ENCODE peak calls at places on chromosomes 5 and 9, in ten cellular contexts. J is fibroblast of lung; O is transverse colon; E is K562; V is AG08396; L is amniotic stem cell; H is posterior cingulate gyrus; S is activated CD8-positive, alpha-beta memory T cell treated with anti-CD3 and anti-CD28 coated beads for 1 hour; B is neural progenitor cell; D is tibial nerve. A is an unnamed sample.

GRCh38 chr5:163529698-163530097 is 24.3 kb downstream of the MAT2B start:
- DNase-seq in S (no peak), J (no peak), B (no peak), O (no peak), V (no peak), D (no peak), H (no peak), L (no peak), E (no peak), A (no peak)

GRCh38 chr5:58135571-58136335 is 324.1 kb downstream of the PLK2 start:
- DNase-seq in O (no peak), H (no peak), E (no peak), L (no peak), V (no peak), S (no peak), D (no peak), B (no peak), J (peak; percentile 67), A (no peak)

GRCh38 chr9:112712678-112713077 is 5.2 kb downstream of the INIP start:
- DNase-seq in D (no peak), L (no peak), E (no peak), O (no peak), H (no peak), V (no peak), S (no peak), J (no peak), B (no peak), A (no peak)

GRCh38 chr9:16053131-16053530 is 500.3 kb downstream of the CCDC171 start:
- DNase-seq in J (no peak), L (no peak), H (no peak), D (no peak), S (no peak), V (no peak), E (no peak), O (no peak), B (no peak), A (no peak)

GRCh38 chr9:98998441-98999151 is 54.9 kb downstream of the COL15A1 start:
- DNase-seq in S (peak; percentile 38), D (peak; percentile 81), L (no peak), B (peak; percentile 82), E (peak; percentile 83), V (peak; percentile 84), O (peak; percentile 76), H (peak; percentile 90), J (peak; percentile 32), A (peak; percentile 31)

GRCh38 chr5:141815051-141815795 is 63.0 kb downstream of the PCDH1 start:
- DNase-seq in E (no peak), H (no peak), B (no peak), O (no peak), D (no peak), L (no peak), S (no peak), V (no peak), J (no peak), A (no peak)

GRCh38 chr9:113309204-113309813 is 6.1 kb upstream of the RNF183 start:
- DNase-seq in H (no peak), S (no peak), B (peak; percentile 47), D (peak; percentile 19), L (peak; percentile 21), O (peak; percentile 41), E (peak; percentile 32), J (peak; percentile 23), V (peak; percentile 50), A (peak; percentile 58)

GRCh38 chr9:107480386-107480789 is 9.2 kb downstream of the KLF4 start:
- DNase-seq in H (no peak), B (no peak), D (peak; percentile 57), E (no peak), S (no peak), O (no peak), J (peak; percentile 65), V (peak; percentile 59), L (no peak), A (no peak)

GRCh38 chr5:126961702-126962101 is 68.7 kb downstream of the MARCHF3 start:
- DNase-seq in L (no peak), B (no peak), O (no peak), J (no peak), E (no peak), S (no peak), D (no peak), V (no peak), H (no peak), A (no peak)

GRCh38 chr5:39513236-39513635 is 88.5 kb upstream of the DAB2 start:
- DNase-seq in S (no peak), O (peak; percentile 54), V (no peak), H (no peak), D (no peak), L (no peak), E (no peak), B (no peak), J (peak; percentile 74), A (no peak)

GRCh38 chr5:15927710-15928380 is 251.7 kb downstream of the MARCHF11 start:
- DNase-seq in S (no peak), V (no peak), L (no peak), E (no peak), D (no peak), B (no peak), J (no peak), H (no peak), O (no peak), A (no peak)

GRCh38 chr9:7147136-7148090 is 389.6 kb downstream of the KDM4C start:
- DNase-seq in B (no peak), S (no peak), V (no peak), J (no peak), O (peak; percentile 43), H (peak; percentile 85), L (no peak), E (no peak), D (peak; percentile 12), A (no peak)

GRCh38 chr9:91416086-91416712 is 7.4 kb downstream of the NFIL3 start:
- DNase-seq in O (no peak), V (peak; percentile 32), B (no peak), H (no peak), J (peak; percentile 74), S (no peak), L (no peak), D (no peak), E (no peak), A (no peak)

GRCh38 chr5:55540024-55540423 is 5.3 kb upstream of the PLPP1 start:
- DNase-seq in E (no peak), B (no peak), L (no peak), J (peak; percentile 23), O (no peak), V (peak; percentile 40), D (no peak), H (no peak), S (no peak), A (no peak)

GRCh38 chr9:89435315-89435823 is 62.5 kb downstream of the SEMA4D start:
- DNase-seq in S (no peak), B (peak; percentile 77), H (peak; percentile 86), E (peak; percentile 30), D (no peak), J (no peak), V (no peak), O (peak; percentile 92), L (no peak), A (no peak)

GRCh38 chr5:54944364-54944763 is 41.0 kb downstream of the ESM1 start:
- DNase-seq in L (no peak), J (peak; percentile 30), V (peak; percentile 39), S (no peak), E (peak; percentile 29), H (no peak), D (peak; percentile 65), O (no peak), B (peak; percentile 18), A (peak; percentile 41)

GRCh38 chr9:137604345-137605145 is 941 bp upstream of the ARRDC1 start:
- DNase-seq in O (no peak), J (no peak), B (peak; percentile 39), V (no peak), D (no peak), H (no peak), E (no peak), S (no peak), L (no peak), A (no peak)